ENCODE peak calls at places on chromosome 7, in six cellular contexts. B is CD8-positive, alpha-beta memory T cell; J is endodermal cell; O is fibroblast of gingiva; U is iris pigment epithelial cell; I is neural progenitor cell. Z is an unnamed sample.
A peak's percentile ranks its signal among the peaks of the same experiment; 100 is the strongest.

GRCh38 chr7:106774768-106775551 is 90.1 kb upstream of the PIK3CG start:
- DNase-seq in B (no peak), J (peak; percentile 57), O (no peak), U (peak; percentile 89), I (no peak), Z (peak; percentile 38)

GRCh38 chr7:100175296-100175935 is 1.8 kb downstream of the GPC2 start:
- DNase-seq in B (no peak), J (no peak), O (no peak), U (no peak), I (no peak), Z (no peak)

GRCh38 chr7:151923097-151923876 is 33.0 kb upstream of the GALNTL5 start:
- DNase-seq in B (no peak), J (no peak), O (no peak), U (peak; percentile 15), I (no peak), Z (no peak)

GRCh38 chr7:30169585-30169978 is 34.8 kb downstream of the MTURN start:
- DNase-seq in B (no peak), J (no peak), O (no peak), U (no peak), I (no peak), Z (no peak)

GRCh38 chr7:36037121-36037662 is 115.9 kb upstream of the EEPD1 start:
- DNase-seq in B (no peak), J (no peak), O (peak; percentile 32), U (peak; percentile 96), I (no peak), Z (peak; percentile 13)

GRCh38 chr7:94053532-94053931 is 49.4 kb upstream of the BET1 start:
- DNase-seq in B (no peak), J (no peak), O (no peak), U (no peak), I (no peak), Z (no peak)

GRCh38 chr7:105691692-105692564 is 110.6 kb upstream of the EFCAB10 start:
- DNase-seq in B (peak; percentile 71), J (peak; percentile 78), O (peak; percentile 92), U (peak; percentile 92), I (peak; percentile 41), Z (peak; percentile 67)

GRCh38 chr7:100369105-100369504 is 4.2 kb upstream of the PILRA start:
- DNase-seq in B (no peak), J (no peak), O (no peak), U (no peak), I (no peak), Z (no peak)

GRCh38 chr7:137328389-137329120 is 15.0 kb downstream of the PTN start:
- DNase-seq in B (no peak), J (no peak), O (peak; percentile 67), U (no peak), I (peak; percentile 22), Z (no peak)

GRCh38 chr7:131544449-131545425 is 11.7 kb downstream of the PODXL start:
- DNase-seq in B (no peak), J (peak; percentile 84), O (no peak), U (no peak), I (no peak), Z (peak; percentile 62)

GRCh38 chr7:25432807-25433206 is 204.5 kb upstream of the NPVF start:
- DNase-seq in B (no peak), J (no peak), O (no peak), U (no peak), I (no peak), Z (no peak)

GRCh38 chr7:21426286-21426957 is 1.5 kb upstream of the SP4 start:
- DNase-seq in B (no peak), J (no peak), O (peak; percentile 2), U (peak; percentile 9), I (no peak), Z (peak; percentile 62)

GRCh38 chr7:156475666-156476065 is 164.9 kb upstream of the RNF32 start:
- DNase-seq in B (no peak), J (peak; percentile 40), O (peak; percentile 59), U (peak; percentile 35), I (peak; percentile 76), Z (no peak)

GRCh38 chr7:135748770-135749169 is at the start of gene FAM180A:
- DNase-seq in B (no peak), J (no peak), O (peak; percentile 95), U (no peak), I (no peak), Z (no peak)

GRCh38 chr7:116857052-116857451 is 5.3 kb upstream of the CAPZA2 start:
- DNase-seq in B (no peak), J (no peak), O (no peak), U (no peak), I (peak; percentile 19), Z (peak; percentile 57)

GRCh38 chr7:13017325-13017853 is 330.0 kb downstream of the ARL4A start:
- DNase-seq in B (no peak), J (peak; percentile 77), O (peak; percentile 13), U (peak; percentile 89), I (peak; percentile 89), Z (peak; percentile 61)

GRCh38 chr7:111756687-111757178 is 194.4 kb upstream of the IMMP2L start:
- DNase-seq in B (no peak), J (peak; percentile 85), O (peak; percentile 85), U (peak; percentile 41), I (peak; percentile 75), Z (peak; percentile 75)

GRCh38 chr7:151754142-151754590 is 122.7 kb downstream of the PRKAG2 start:
- DNase-seq in B (no peak), J (peak; percentile 95), O (peak; percentile 98), U (peak; percentile 99), I (peak; percentile 93), Z (peak; percentile 95)

GRCh38 chr7:155395176-155395797 is 62.6 kb upstream of the EN2 start:
- DNase-seq in B (no peak), J (no peak), O (no peak), U (no peak), I (no peak), Z (no peak)

GRCh38 chr7:122597277-122597676 is 101.6 kb downstream of the RNF133 start:
- DNase-seq in B (no peak), J (no peak), O (no peak), U (no peak), I (no peak), Z (no peak)

GRCh38 chr7:158638001-158638400 is 50.4 kb upstream of the PTPRN2 start:
- DNase-seq in B (no peak), J (no peak), O (no peak), U (peak; percentile 25), I (no peak), Z (no peak)

GRCh38 chr7:45069444-45070253 is 19.1 kb downstream of the NACAD start:
- DNase-seq in B (no peak), J (no peak), O (no peak), U (no peak), I (no peak), Z (no peak)

GRCh38 chr7:76273503-76273902 is 29.0 kb upstream of the HSPB1 start:
- DNase-seq in B (no peak), J (no peak), O (no peak), U (no peak), I (no peak), Z (no peak)

GRCh38 chr7:151310578-151310977 is 31.0 kb upstream of the NUB1 start:
- DNase-seq in B (no peak), J (no peak), O (no peak), U (peak; percentile 20), I (no peak), Z (no peak)

GRCh38 chr7:92833766-92834605 is 2.4 kb downstream of the CDK6 start:
- DNase-seq in B (peak; percentile 65), J (peak; percentile 85), O (peak; percentile 81), U (peak; percentile 89), I (peak; percentile 78), Z (peak; percentile 67)

GRCh38 chr7:148709019-148709418 is 10.3 kb downstream of the CUL1 start:
- DNase-seq in B (no peak), J (no peak), O (no peak), U (no peak), I (no peak), Z (no peak)

GRCh38 chr7:30251708-30252329 is 32.6 kb upstream of the ZNRF2 start:
- DNase-seq in B (no peak), J (no peak), O (peak; percentile 57), U (no peak), I (peak; percentile 23), Z (no peak)

GRCh38 chr7:158830211-158830723 is 958 bp upstream of the ESYT2 start:
- DNase-seq in B (no peak), J (no peak), O (no peak), U (no peak), I (no peak), Z (no peak)

GRCh38 chr7:85111761-85112160 is 75.1 kb downstream of the SEMA3D start:
- DNase-seq in B (no peak), J (no peak), O (no peak), U (peak; percentile 84), I (no peak), Z (no peak)

GRCh38 chr7:41224063-41224763 is 478.7 kb downstream of the INHBA start:
- DNase-seq in B (no peak), J (no peak), O (peak; percentile 17), U (peak; percentile 68), I (no peak), Z (no peak)

GRCh38 chr7:19294629-19295028 is 149.4 kb upstream of the FERD3L start:
- DNase-seq in B (no peak), J (no peak), O (peak; percentile 81), U (no peak), I (no peak), Z (no peak)

GRCh38 chr7:108459922-108460551 is 3.8 kb upstream of the NRCAM start:
- DNase-seq in B (no peak), J (no peak), O (peak; percentile 38), U (no peak), I (peak; percentile 58), Z (peak; percentile 70)

GRCh38 chr7:47461161-47461560 is 120.8 kb downstream of the TNS3 start:
- DNase-seq in B (no peak), J (no peak), O (no peak), U (peak; percentile 76), I (no peak), Z (no peak)

GRCh38 chr7:128836729-128837348 is 6.6 kb downstream of the FLNC start:
- DNase-seq in B (no peak), J (no peak), O (no peak), U (no peak), I (no peak), Z (no peak)

GRCh38 chr7:100437150-100438100 is 1.1 kb upstream of the PPP1R35 start:
- DNase-seq in B (no peak), J (no peak), O (no peak), U (no peak), I (no peak), Z (no peak)

GRCh38 chr7:95871078-95871848 is 98.9 kb downstream of the DYNC1I1 start:
- DNase-seq in B (no peak), J (peak; percentile 77), O (peak; percentile 34), U (peak; percentile 59), I (peak; percentile 72), Z (peak; percentile 86)

GRCh38 chr7:45186261-45186813 is 28.7 kb downstream of the RAMP3 start:
- DNase-seq in B (no peak), J (peak; percentile 35), O (no peak), U (no peak), I (no peak), Z (no peak)

GRCh38 chr7:85682819-85683218 is 496.0 kb upstream of the SEMA3D start:
- DNase-seq in B (no peak), J (no peak), O (peak; percentile 61), U (peak; percentile 77), I (no peak), Z (no peak)

Z was measured in GM23338.